ENCODE peak calls at places on chromosomes 7 and 10, in seven cellular contexts. S is OCI-LY7, I is PC-3, D is neuronal stem cell, Z is endothelial cell of umbilical vein, R is fibroblast of lung, X is IMR-90. U is an unnamed sample.
A peak's percentile ranks its signal among the peaks of the same experiment; 100 is the strongest.

GRCh38 chr7:122225874-122226273 is 78.7 kb downstream of the FEZF1 start:
- DNase-seq in I (no peak), R (no peak), D (no peak), Z (no peak), X (no peak), S (no peak), U (no peak)

GRCh38 chr7:105198223-105198622 is 184.2 kb downstream of the KMT2E start:
- DNase-seq in S (no peak), Z (peak; percentile 10), X (peak; percentile 95), D (no peak), I (peak; percentile 4), R (peak; percentile 71), U (no peak)

GRCh38 chr10:103276941-103277712 is at the start of gene INA:
- DNase-seq in S (no peak), I (no peak), Z (peak; percentile 28), D (peak; percentile 75), X (peak; percentile 61), R (peak; percentile 30), U (peak; percentile 55)

GRCh38 chr10:44986670-44987069 is 8.1 kb upstream of the DEPP1 start:
- DNase-seq in R (peak; percentile 63), Z (no peak), S (no peak), I (no peak), X (peak; percentile 64), D (no peak), U (no peak)

GRCh38 chr7:7272294-7272693 is 90.0 kb downstream of the C1GALT1 start:
- DNase-seq in D (no peak), S (no peak), Z (no peak), R (peak; percentile 66), I (peak; percentile 13), X (peak; percentile 2), U (no peak)

GRCh38 chr7:112790651-112790973 is 419 bp upstream of the TMEM168 start:
- DNase-seq in D (no peak), I (no peak), R (no peak), X (no peak), S (peak; percentile 62), Z (no peak), U (no peak)

GRCh38 chr7:81244213-81244612 is 325.4 kb upstream of the SEMA3C start:
- DNase-seq in X (peak; percentile 35), Z (peak; percentile 36), S (no peak), D (no peak), R (peak; percentile 80), I (peak; percentile 16), U (no peak)

GRCh38 chr7:7569615-7570014 is 2.9 kb downstream of the MIOS start:
- DNase-seq in Z (no peak), I (no peak), X (no peak), R (no peak), D (no peak), S (peak; percentile 17), U (no peak)

GRCh38 chr7:130131964-130132875 is 61.9 kb downstream of the KLHDC10 start:
- DNase-seq in I (no peak), Z (no peak), D (no peak), R (no peak), X (no peak), S (no peak), U (no peak)

GRCh38 chr10:113520606-113521481 is 32.0 kb upstream of the HABP2 start:
- DNase-seq in Z (peak; percentile 73), S (peak; percentile 47), I (peak; percentile 79), X (peak; percentile 70), D (peak; percentile 62), R (peak; percentile 79), U (peak; percentile 57)

GRCh38 chr10:116143673-116144072 is 129.3 kb downstream of the GFRA1 start:
- DNase-seq in D (no peak), S (no peak), Z (no peak), X (no peak), I (no peak), R (no peak), U (no peak)

GRCh38 chr10:24873281-24873683 is 79.1 kb downstream of the PRTFDC1 start:
- DNase-seq in R (peak; percentile 94), X (peak; percentile 95), I (no peak), Z (no peak), S (no peak), D (no peak), U (no peak)

GRCh38 chr10:78472542-78472890 is 438.9 kb downstream of the RPS24 start:
- DNase-seq in X (no peak), Z (no peak), S (no peak), I (no peak), D (peak; percentile 37), R (no peak), U (no peak)

GRCh38 chr10:87036623-87037022 is 16.5 kb downstream of the FAM25A start:
- DNase-seq in X (no peak), Z (no peak), I (no peak), S (no peak), R (no peak), D (no peak), U (no peak)

DNA sequence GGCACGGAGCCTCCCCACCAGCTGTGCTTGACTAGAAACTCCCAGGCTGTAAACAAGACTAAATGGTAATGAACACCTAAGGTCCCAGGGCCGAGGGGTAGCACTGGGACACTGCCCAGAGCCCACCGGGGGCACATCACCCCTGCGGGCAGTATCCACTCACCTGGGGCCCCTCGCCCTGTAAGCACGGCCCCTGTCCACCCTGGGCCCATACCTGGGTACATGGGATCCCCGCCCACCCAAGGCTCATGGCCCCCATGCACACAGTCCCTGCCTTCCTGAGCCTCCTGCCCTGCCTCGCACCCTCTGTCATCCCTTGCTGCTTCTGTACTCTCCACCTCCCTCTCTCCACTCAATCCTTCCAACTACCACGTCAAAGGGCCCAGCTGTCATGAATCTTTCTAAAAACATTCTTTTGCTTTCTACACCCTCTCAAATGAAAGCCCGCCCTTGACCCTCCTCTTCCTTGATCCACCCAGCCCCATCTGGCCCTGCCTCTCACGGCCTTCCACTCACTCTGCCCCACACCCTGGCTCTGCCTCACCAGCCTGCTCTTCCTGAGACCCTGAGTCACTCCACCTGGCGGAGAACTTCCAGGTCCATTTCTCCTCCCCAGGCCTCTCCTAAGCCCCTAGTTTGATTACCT is 173.1 kb downstream of the PARD3 start:
- DNase-seq in D (no peak), X (no peak), S (no peak), I (no peak), Z (no peak), R (no peak), U (no peak)
- H3K4me2 ChIP-seq in D (no peak overlapping the region), X (no peak overlapping the region), S (no peak overlapping the region), I (no peak overlapping the region), Z (no peak overlapping the region), R (no peak overlapping the region), U (no peak overlapping the region)

DNA sequence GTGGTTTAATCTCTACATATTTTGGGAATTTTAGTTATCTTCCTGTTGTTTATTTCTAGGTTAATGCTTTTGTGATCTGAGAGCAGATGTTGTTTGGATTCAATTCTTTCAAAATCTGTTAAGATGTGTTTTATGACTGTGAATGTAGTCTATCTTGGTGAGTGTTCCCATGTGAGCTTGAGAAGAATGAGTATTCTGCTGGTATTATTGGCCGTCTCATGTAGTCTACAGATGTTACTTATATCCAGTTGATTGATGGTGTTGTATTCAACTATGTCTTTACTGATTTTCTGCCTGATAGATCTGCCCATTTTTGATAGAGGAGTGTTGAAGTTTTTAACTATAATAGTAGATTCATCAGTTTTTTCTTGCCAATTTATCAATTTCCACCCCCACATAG is 141.4 kb upstream of the FOXP2 start:
- DNase-seq in S (no peak), D (no peak), X (no peak), Z (no peak), I (no peak), R (no peak), U (no peak)
- H3K4me1 ChIP-seq in S (no peaks in the 10 kb centered on the region), D (no peaks in the 10 kb centered on the region), X (no peaks in the 10 kb centered on the region), Z (no peaks in the 10 kb centered on the region), I (no peaks in the 10 kb centered on the region), R (no peaks in the 10 kb centered on the region), U (no peaks in the 10 kb centered on the region)

GRCh38 chr10:124105594-124105993 is 12.2 kb upstream of the CHST15 start:
- DNase-seq in X (no peak), S (peak; percentile 71), I (peak; percentile 33), R (peak; percentile 26), Z (no peak), D (no peak), U (no peak)
- H3K4me2 ChIP-seq in X (no peak overlapping the region), S (peak overlapping the region; percentile 93), I (peak overlapping the region; percentile 81), R (no peak overlapping the region), Z (no peak overlapping the region), D (no peak overlapping the region), U (no peak overlapping the region)

GRCh38 chr10:11898033-11898371 is 74.8 kb downstream of the PROSER2 start:
- DNase-seq in Z (no peak), S (no peak), D (no peak), X (no peak), R (no peak), I (no peak), U (no peak)
- H3K4me1 ChIP-seq in Z (no peaks in the 10 kb centered on the region), S (no peaks in the 10 kb centered on the region), D (peaks cover 6% of the 10 kb centered on the region), X (peaks cover 3% of the 10 kb centered on the region), R (no peaks in the 10 kb centered on the region), I (peaks cover 18% of the 10 kb centered on the region), U (no peaks in the 10 kb centered on the region)

DNA sequence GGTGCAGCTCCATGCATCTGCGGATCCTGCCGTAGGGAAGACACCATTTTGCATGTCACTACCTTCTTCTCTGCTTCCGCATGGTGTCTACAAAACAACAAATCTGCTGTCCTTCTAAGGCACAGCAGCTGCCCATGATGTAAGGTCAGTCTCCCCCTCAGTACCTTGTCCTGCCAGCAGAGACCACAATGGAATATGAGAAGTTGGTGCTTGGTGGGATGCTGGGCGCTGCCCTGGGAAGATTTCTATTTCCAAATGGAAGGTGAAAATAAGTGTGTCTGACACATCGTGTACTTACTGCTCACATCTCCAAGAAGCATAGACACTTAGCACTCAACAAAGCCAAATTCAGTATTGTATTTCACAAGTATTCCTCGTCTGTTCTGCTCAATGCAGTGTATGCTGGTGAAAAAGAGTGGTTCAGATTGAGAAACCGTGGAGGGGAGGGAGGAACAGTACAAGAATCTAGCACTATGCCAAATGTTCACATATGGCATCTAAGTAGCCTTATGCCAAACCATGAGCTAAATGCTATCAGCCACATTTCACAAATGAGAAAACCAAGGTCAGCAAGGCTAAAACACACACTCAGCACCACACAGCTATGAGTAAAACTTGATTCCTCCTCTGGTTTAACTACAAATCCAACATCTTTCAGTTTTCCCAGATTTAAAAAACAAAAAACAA is 95.0 kb downstream of the GRB10 start:
- DNase-seq in X (peak; percentile 46), I (no peak), R (peak; percentile 90), D (no peak), Z (no peak), S (no peak), U (no peak)
- H3K4me2 ChIP-seq in X (no peak overlapping the region), I (no peak overlapping the region), R (no peak overlapping the region), D (no peak overlapping the region), Z (no peak overlapping the region), S (no peak overlapping the region), U (no peak overlapping the region)

GRCh38 chr10:6567203-6567703 is 12.8 kb downstream of the PRKCQ start:
- DNase-seq in R (no peak), D (no peak), Z (no peak), X (no peak), I (no peak), S (no peak), U (no peak)
- H3K4me1 ChIP-seq in R (no peaks in the 10 kb centered on the region), D (peaks cover 12% of the 10 kb centered on the region), Z (no peaks in the 10 kb centered on the region), X (no peaks in the 10 kb centered on the region), I (no peaks in the 10 kb centered on the region), S (no peaks in the 10 kb centered on the region), U (peaks cover 26% of the 10 kb centered on the region)

U was measured in DND-41.